ENCODE peak calls at places on chromosomes 4 and X, in six cellular contexts. One of them, this sample, is unnamed.

GRCh38 chrX:153216926-153217325 is 37.8 kb downstream of the MAGEA1 start:
- DNase-seq in fibroblast of mammary gland: no peak
- DNase-seq in HTR-8/SVneo: no peak
- DNase-seq in NCI-H2081: no peak
- DNase-seq in HFFc6: no peak
- DNase-seq in ecto neural progenitor cell: no peak
- DNase-seq in this sample: no peak

GRCh38 chrX:153032397-153033118 is 23.7 kb upstream of the PNMA3 start:
- DNase-seq in fibroblast of mammary gland: peak; percentile 35
- DNase-seq in HTR-8/SVneo: peak; percentile 35
- DNase-seq in NCI-H2081: peak; percentile 50
- DNase-seq in HFFc6: peak; percentile 24
- DNase-seq in ecto neural progenitor cell: peak; percentile 83
- DNase-seq in this sample: peak; percentile 22

GRCh38 chr4:39256436-39256835 is 74.1 kb downstream of the WDR19 start:
- DNase-seq in fibroblast of mammary gland: no peak
- DNase-seq in HTR-8/SVneo: no peak
- DNase-seq in NCI-H2081: no peak
- DNase-seq in HFFc6: no peak
- DNase-seq in ecto neural progenitor cell: no peak
- DNase-seq in this sample: no peak

GRCh38 chr4:36854554-36854953 is 390.0 kb upstream of the NWD2 start:
- DNase-seq in fibroblast of mammary gland: no peak
- DNase-seq in HTR-8/SVneo: no peak
- DNase-seq in NCI-H2081: no peak
- DNase-seq in HFFc6: no peak
- DNase-seq in ecto neural progenitor cell: no peak
- DNase-seq in this sample: no peak

GRCh38 chrX:100685284-100685996 is 41.4 kb downstream of the SRPX2 start:
- DNase-seq in fibroblast of mammary gland: peak; percentile 81
- DNase-seq in HTR-8/SVneo: peak; percentile 25
- DNase-seq in NCI-H2081: peak; percentile 79
- DNase-seq in HFFc6: peak; percentile 63
- DNase-seq in ecto neural progenitor cell: peak; percentile 74
- DNase-seq in this sample: peak; percentile 73

GRCh38 chr4:86841309-86841708 is 7.9 kb downstream of the SLC10A6 start:
- DNase-seq in fibroblast of mammary gland: no peak
- DNase-seq in HTR-8/SVneo: no peak
- DNase-seq in NCI-H2081: no peak
- DNase-seq in HFFc6: peak; percentile 44
- DNase-seq in ecto neural progenitor cell: no peak
- DNase-seq in this sample: no peak

GRCh38 chr4:8642651-8643321 is 50.2 kb downstream of the CPZ start:
- DNase-seq in fibroblast of mammary gland: no peak
- DNase-seq in HTR-8/SVneo: no peak
- DNase-seq in NCI-H2081: no peak
- DNase-seq in HFFc6: no peak
- DNase-seq in ecto neural progenitor cell: no peak
- DNase-seq in this sample: no peak

GRCh38 chrX:56233682-56234081 is 1.5 kb downstream of the KLF8 start:
- DNase-seq in fibroblast of mammary gland: peak; percentile 80
- DNase-seq in HTR-8/SVneo: no peak
- DNase-seq in NCI-H2081: no peak
- DNase-seq in HFFc6: no peak
- DNase-seq in ecto neural progenitor cell: peak; percentile 51
- DNase-seq in this sample: no peak

GRCh38 chr4:72886602-72887001 is 182.9 kb downstream of the COX18 start:
- DNase-seq in fibroblast of mammary gland: peak; percentile 21
- DNase-seq in HTR-8/SVneo: no peak
- DNase-seq in NCI-H2081: no peak
- DNase-seq in HFFc6: no peak
- DNase-seq in ecto neural progenitor cell: no peak
- DNase-seq in this sample: no peak

GRCh38 chr4:5973033-5973432 is 45.2 kb downstream of the C4orf50 start:
- DNase-seq in fibroblast of mammary gland: no peak
- DNase-seq in HTR-8/SVneo: no peak
- DNase-seq in NCI-H2081: no peak
- DNase-seq in HFFc6: no peak
- DNase-seq in ecto neural progenitor cell: peak; percentile 25
- DNase-seq in this sample: no peak

This sample was measured in NCI-H146.